ENCODE peak calls at places on chromosome 2, in five cellular contexts. R is stomach, A is M059J, M is posterior cingulate gyrus, E is adipocyte. H is an unnamed sample.

GRCh38 chr2:37925063-37925897 is at the start of gene RMDN2:
- DNase-seq in R (peak), A (peak), M (peak), E (peak), H (peak)

GRCh38 chr2:62215306-62216064 is 19.6 kb downstream of the B3GNT2 start:
- DNase-seq in R (peak), A (peak), M (no peak), E (no peak), H (no peak)

GRCh38 chr2:239110595-239111048 is 262.7 kb downstream of the TWIST2 start:
- DNase-seq in R (no peak), A (no peak), M (no peak), E (no peak), H (no peak)

GRCh38 chr2:109619131-109619615 is 5.0 kb downstream of the SOWAHC start:
- DNase-seq in R (no peak), A (no peak), M (no peak), E (no peak), H (no peak)

GRCh38 chr2:149004836-149005235 is 33.7 kb upstream of the LYPD6B start:
- DNase-seq in R (no peak), A (peak), M (no peak), E (peak), H (no peak)

GRCh38 chr2:56770490-56770889 is 586.7 kb downstream of the CCDC85A start:
- DNase-seq in R (no peak), A (peak), M (no peak), E (peak), H (no peak)

GRCh38 chr2:238504181-238504711 is 77.5 kb downstream of the ASB1 start:
- DNase-seq in R (no peak), A (no peak), M (no peak), E (no peak), H (no peak)

GRCh38 chr2:143717053-143717452 is 587.8 kb downstream of the ARHGAP15 start:
- DNase-seq in R (peak), A (peak), M (no peak), E (peak), H (no peak)